ENCODE peak calls at places on chromosomes 12 and 14, in seven cellular contexts. One of them, this sample, is unnamed.

GRCh38 chr12:71804505-71804904 is 35.1 kb upstream of the TBC1D15 start:
- DNase-seq in kidney tubule cell: no peak
- DNase-seq in effector memory CD8-positive, alpha-beta T cell: no peak
- DNase-seq in fibroblast of mammary gland: no peak
- DNase-seq in neural crest cell: no peak
- DNase-seq in activated T-helper 1 cell treated with anti-CD3 and anti-CD28 coated beads, Interleukin-2, amount 50 U/mL, for 16 hours: no peak
- DNase-seq in mucosa of descending colon: no peak
- DNase-seq in this sample: no peak

GRCh38 chr12:131784909-131785762 is 43.1 kb upstream of the MMP17 start:
- DNase-seq in fibroblast of mammary gland: peak
- DNase-seq in mucosa of descending colon: no peak
- DNase-seq in effector memory CD8-positive, alpha-beta T cell: no peak
- DNase-seq in activated T-helper 1 cell treated with anti-CD3 and anti-CD28 coated beads, Interleukin-2, amount 50 U/mL, for 16 hours: no peak
- DNase-seq in kidney tubule cell: no peak
- DNase-seq in neural crest cell: no peak
- DNase-seq in this sample: no peak

GRCh38 chr12:52659395-52659794 is 7.4 kb upstream of the KRT2 start:
- DNase-seq in effector memory CD8-positive, alpha-beta T cell: no peak
- DNase-seq in neural crest cell: no peak
- DNase-seq in activated T-helper 1 cell treated with anti-CD3 and anti-CD28 coated beads, Interleukin-2, amount 50 U/mL, for 16 hours: no peak
- DNase-seq in kidney tubule cell: no peak
- DNase-seq in mucosa of descending colon: no peak
- DNase-seq in fibroblast of mammary gland: no peak
- DNase-seq in this sample: no peak

GRCh38 chr12:32118806-32119205 is 12.2 kb downstream of the BICD1 start:
- DNase-seq in activated T-helper 1 cell treated with anti-CD3 and anti-CD28 coated beads, Interleukin-2, amount 50 U/mL, for 16 hours: no peak
- DNase-seq in mucosa of descending colon: no peak
- DNase-seq in effector memory CD8-positive, alpha-beta T cell: no peak
- DNase-seq in kidney tubule cell: no peak
- DNase-seq in fibroblast of mammary gland: no peak
- DNase-seq in neural crest cell: no peak
- DNase-seq in this sample: no peak

GRCh38 chr14:101734241-101734847 is 27.2 kb upstream of the PPP2R5C start:
- DNase-seq in fibroblast of mammary gland: no peak
- DNase-seq in activated T-helper 1 cell treated with anti-CD3 and anti-CD28 coated beads, Interleukin-2, amount 50 U/mL, for 16 hours: no peak
- DNase-seq in kidney tubule cell: peak
- DNase-seq in neural crest cell: no peak
- DNase-seq in mucosa of descending colon: peak
- DNase-seq in effector memory CD8-positive, alpha-beta T cell: no peak
- DNase-seq in this sample: no peak

GRCh38 chr12:15364221-15365170 is 42.2 kb downstream of the PTPRO start:
- DNase-seq in neural crest cell: no peak
- DNase-seq in kidney tubule cell: no peak
- DNase-seq in activated T-helper 1 cell treated with anti-CD3 and anti-CD28 coated beads, Interleukin-2, amount 50 U/mL, for 16 hours: no peak
- DNase-seq in fibroblast of mammary gland: peak
- DNase-seq in effector memory CD8-positive, alpha-beta T cell: no peak
- DNase-seq in mucosa of descending colon: no peak
- DNase-seq in this sample: no peak

GRCh38 chr12:28012333-28012918 is 39.9 kb upstream of the PTHLH start:
- DNase-seq in neural crest cell: no peak
- DNase-seq in effector memory CD8-positive, alpha-beta T cell: no peak
- DNase-seq in kidney tubule cell: no peak
- DNase-seq in activated T-helper 1 cell treated with anti-CD3 and anti-CD28 coated beads, Interleukin-2, amount 50 U/mL, for 16 hours: no peak
- DNase-seq in fibroblast of mammary gland: no peak
- DNase-seq in mucosa of descending colon: no peak
- DNase-seq in this sample: no peak

GRCh38 chr12:5101686-5102085 is 58.0 kb downstream of the KCNA5 start:
- DNase-seq in kidney tubule cell: no peak
- DNase-seq in activated T-helper 1 cell treated with anti-CD3 and anti-CD28 coated beads, Interleukin-2, amount 50 U/mL, for 16 hours: no peak
- DNase-seq in mucosa of descending colon: no peak
- DNase-seq in neural crest cell: no peak
- DNase-seq in fibroblast of mammary gland: no peak
- DNase-seq in effector memory CD8-positive, alpha-beta T cell: no peak
- DNase-seq in this sample: no peak

GRCh38 chr12:68794653-68795253 is 13.2 kb upstream of the MDM2 start:
- DNase-seq in mucosa of descending colon: no peak
- DNase-seq in effector memory CD8-positive, alpha-beta T cell: no peak
- DNase-seq in fibroblast of mammary gland: peak
- DNase-seq in activated T-helper 1 cell treated with anti-CD3 and anti-CD28 coated beads, Interleukin-2, amount 50 U/mL, for 16 hours: no peak
- DNase-seq in kidney tubule cell: peak
- DNase-seq in neural crest cell: no peak
- DNase-seq in this sample: no peak

GRCh38 chr12:14664434-14665023 is 31.9 kb downstream of the GUCY2C start:
- DNase-seq in kidney tubule cell: peak
- DNase-seq in effector memory CD8-positive, alpha-beta T cell: peak
- DNase-seq in activated T-helper 1 cell treated with anti-CD3 and anti-CD28 coated beads, Interleukin-2, amount 50 U/mL, for 16 hours: no peak
- DNase-seq in mucosa of descending colon: no peak
- DNase-seq in fibroblast of mammary gland: peak
- DNase-seq in neural crest cell: no peak
- DNase-seq in this sample: no peak

GRCh38 chr14:106564058-106564643 is 1037.8 kb downstream of the TMEM121 start:
- DNase-seq in neural crest cell: no peak
- DNase-seq in activated T-helper 1 cell treated with anti-CD3 and anti-CD28 coated beads, Interleukin-2, amount 50 U/mL, for 16 hours: no peak
- DNase-seq in effector memory CD8-positive, alpha-beta T cell: peak
- DNase-seq in fibroblast of mammary gland: no peak
- DNase-seq in mucosa of descending colon: no peak
- DNase-seq in kidney tubule cell: peak
- DNase-seq in this sample: no peak

GRCh38 chr12:85564786-85565185 is 271.4 kb downstream of the RASSF9 start:
- DNase-seq in neural crest cell: no peak
- DNase-seq in fibroblast of mammary gland: no peak
- DNase-seq in kidney tubule cell: no peak
- DNase-seq in mucosa of descending colon: no peak
- DNase-seq in effector memory CD8-positive, alpha-beta T cell: no peak
- DNase-seq in activated T-helper 1 cell treated with anti-CD3 and anti-CD28 coated beads, Interleukin-2, amount 50 U/mL, for 16 hours: no peak
- DNase-seq in this sample: no peak

GRCh38 chr12:94262228-94263010 is 114.0 kb downstream of the PLXNC1 start:
- DNase-seq in mucosa of descending colon: peak
- DNase-seq in neural crest cell: no peak
- DNase-seq in effector memory CD8-positive, alpha-beta T cell: peak
- DNase-seq in activated T-helper 1 cell treated with anti-CD3 and anti-CD28 coated beads, Interleukin-2, amount 50 U/mL, for 16 hours: peak
- DNase-seq in fibroblast of mammary gland: peak
- DNase-seq in kidney tubule cell: peak
- DNase-seq in this sample: peak

GRCh38 chr12:96015672-96016071 is 19.5 kb upstream of the HAL start:
- DNase-seq in effector memory CD8-positive, alpha-beta T cell: no peak
- DNase-seq in fibroblast of mammary gland: peak
- DNase-seq in mucosa of descending colon: no peak
- DNase-seq in neural crest cell: no peak
- DNase-seq in kidney tubule cell: peak
- DNase-seq in activated T-helper 1 cell treated with anti-CD3 and anti-CD28 coated beads, Interleukin-2, amount 50 U/mL, for 16 hours: no peak
- DNase-seq in this sample: no peak

This sample was measured in activated CD4-positive, CD25-positive, alpha-beta regulatory T cell treated with anti-CD3 and anti-CD28 coated beads, Interleukin-2, amount 50 U/mL, for 16 hours.